ENCODE peak calls at places on chromosome 11, in ten cellular contexts. U is fibroblast of lung; H is tibial nerve; Y is colonic mucosa; V is upper lobe of right lung; N is substantia nigra; W is CD8-positive, alpha-beta T cell; A is RWPE1; T is CD4-positive, alpha-beta memory T cell; I is CD4-positive, alpha-beta T cell. J is an unnamed sample.

GRCh38 chr11:88103337-88104206 is 71.7 kb downstream of the RAB38 start:
- DNase-seq in U (peak; percentile 45), H (no peak), Y (peak; percentile 42), V (peak; percentile 64), N (no peak), W (no peak), A (no peak), T (peak; percentile 17), I (no peak), J (peak; percentile 77)

GRCh38 chr11:106727261-106727660 is 291.0 kb downstream of the GUCY1A2 start:
- DNase-seq in U (no peak), H (no peak), Y (no peak), V (no peak), N (no peak), W (no peak), A (no peak), T (no peak), I (no peak), J (no peak)

GRCh38 chr11:69664103-69664775 is 10.9 kb downstream of the LTO1 start:
- DNase-seq in U (no peak), H (no peak), Y (no peak), V (peak; percentile 48), N (no peak), W (no peak), A (no peak), T (no peak), I (no peak), J (no peak)

GRCh38 chr11:36793542-36793926 is 195.5 kb upstream of the RAG2 start:
- DNase-seq in U (peak; percentile 5), H (no peak), Y (no peak), V (no peak), N (no peak), W (no peak), A (no peak), T (no peak), I (no peak), J (peak; percentile 21)

GRCh38 chr11:122267602-122268001 is 151.6 kb upstream of the BLID start:
- DNase-seq in U (peak; percentile 60), H (no peak), Y (no peak), V (no peak), N (no peak), W (no peak), A (no peak), T (no peak), I (no peak), J (peak; percentile 45)

GRCh38 chr11:70567680-70568503 is 169.6 kb downstream of the CTTN start:
- DNase-seq in U (peak; percentile 21), H (peak; percentile 23), Y (peak; percentile 78), V (peak; percentile 68), N (no peak), W (no peak), A (no peak), T (no peak), I (no peak), J (no peak)

GRCh38 chr11:121931748-121932352 is 184.2 kb downstream of the BLID start:
- DNase-seq in U (peak; percentile 42), H (no peak), Y (no peak), V (no peak), N (no peak), W (no peak), A (no peak), T (no peak), I (no peak), J (no peak)

GRCh38 chr11:12114487-12115033 is 4.2 kb downstream of the MICAL2 start:
- DNase-seq in U (peak; percentile 87), H (no peak), Y (no peak), V (no peak), N (no peak), W (no peak), A (no peak), T (no peak), I (no peak), J (peak; percentile 84)

GRCh38 chr11:112526699-112527410 is 266.2 kb upstream of the PLET1 start:
- DNase-seq in U (no peak), H (no peak), Y (no peak), V (no peak), N (no peak), W (no peak), A (no peak), T (no peak), I (no peak), J (no peak)

GRCh38 chr11:112797072-112797471 is 164.1 kb upstream of the NCAM1 start:
- DNase-seq in U (no peak), H (no peak), Y (no peak), V (no peak), N (no peak), W (no peak), A (no peak), T (no peak), I (no peak), J (no peak)

GRCh38 chr11:27055065-27055682 is 14.6 kb downstream of the BBOX1 start:
- DNase-seq in U (peak; percentile 81), H (no peak), Y (no peak), V (no peak), N (no peak), W (no peak), A (no peak), T (no peak), I (no peak), J (peak; percentile 48)

GRCh38 chr11:9460322-9461067 is at the start of gene ZNF143:
- DNase-seq in U (peak; percentile 100), H (peak; percentile 100), Y (peak; percentile 100), V (peak; percentile 100), N (peak; percentile 99), W (peak; percentile 99), A (peak; percentile 98), T (peak; percentile 100), I (peak; percentile 100), J (peak; percentile 100)

GRCh38 chr11:34653851-34654490 is 33.1 kb downstream of the EHF start:
- DNase-seq in U (peak; percentile 98), H (no peak), Y (peak; percentile 64), V (peak; percentile 77), N (no peak), W (no peak), A (peak; percentile 76), T (no peak), I (no peak), J (no peak)

GRCh38 chr11:113103932-113104331 is 142.7 kb downstream of the NCAM1 start:
- DNase-seq in U (no peak), H (no peak), Y (no peak), V (no peak), N (no peak), W (no peak), A (no peak), T (no peak), I (no peak), J (no peak)

GRCh38 chr11:62398011-62398994 is 20.5 kb upstream of the SCGB1A1 start:
- DNase-seq in U (peak; percentile 43), H (peak; percentile 37), Y (peak; percentile 34), V (peak; percentile 64), N (no peak), W (no peak), A (no peak), T (no peak), I (no peak), J (peak; percentile 62)
- H3K27ac ChIP-seq in U (no peak overlapping the region), H (peak overlapping the region; percentile 93), Y (peak overlapping the region; percentile 25), V (peak overlapping the region; percentile 47), N (no peak overlapping the region), W (no peak overlapping the region), A (peak overlapping the region; percentile 78), T (no peak overlapping the region), I (no peak overlapping the region), J (no peak overlapping the region)

DNA sequence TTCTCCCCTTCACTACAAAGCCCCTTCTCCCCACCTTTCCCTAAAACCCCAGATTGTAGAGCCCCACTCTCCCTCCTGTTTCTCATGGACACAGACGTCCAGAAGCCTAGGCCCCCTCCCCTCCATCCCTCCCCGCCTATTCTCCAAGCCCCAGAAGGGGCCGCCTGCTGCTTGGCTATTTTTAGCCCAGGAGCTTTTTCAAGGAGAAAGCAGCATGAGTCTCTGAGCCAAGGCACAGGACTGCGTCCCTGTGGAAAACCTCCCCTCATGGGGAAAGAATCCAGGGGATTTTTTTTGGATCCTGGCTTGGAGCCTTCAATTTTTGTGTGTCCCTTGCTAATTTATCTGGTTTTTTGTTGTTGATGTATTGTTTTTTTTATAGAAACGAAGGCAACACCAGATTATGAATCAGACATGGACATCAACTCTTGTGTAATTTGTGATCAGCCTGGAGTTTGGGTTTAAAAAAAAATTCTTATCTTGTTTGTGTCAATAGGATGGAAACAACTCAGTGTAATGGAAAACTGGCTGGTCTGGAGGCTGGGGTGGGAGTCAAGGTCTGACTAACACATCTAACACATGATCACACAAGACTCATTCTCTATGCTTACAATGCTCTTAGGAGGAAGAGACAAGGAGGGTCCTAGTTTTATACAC is 17.4 kb upstream of the ACCSL start:
- DNase-seq in U (peak; percentile 50), H (no peak), Y (no peak), V (no peak), N (no peak), W (no peak), A (no peak), T (no peak), I (no peak), J (peak; percentile 87)
- H3K27ac ChIP-seq in U (peak overlapping the region; percentile 63), H (peak overlapping the region; percentile 82), Y (peak overlapping the region; percentile 55), V (peak overlapping the region; percentile 49), N (peak overlapping the region; percentile 18), W (no peak overlapping the region), A (no peak overlapping the region), T (no peak overlapping the region), I (no peak overlapping the region), J (peak overlapping the region; percentile 96)

GRCh38 chr11:66905631-66906030 is 48.8 kb downstream of the LRFN4 start:
- DNase-seq in U (no peak), H (no peak), Y (no peak), V (no peak), N (no peak), W (no peak), A (no peak), T (no peak), I (no peak), J (no peak)
- H3K27ac ChIP-seq in U (no peak overlapping the region), H (no peak overlapping the region), Y (no peak overlapping the region), V (no peak overlapping the region), N (no peak overlapping the region), W (no peak overlapping the region), A (peak overlapping the region; percentile 89), T (no peak overlapping the region), I (no peak overlapping the region), J (no peak overlapping the region)

GRCh38 chr11:82999232-82999631 is 72.5 kb downstream of the RAB30 start:
- DNase-seq in U (no peak), H (no peak), Y (no peak), V (no peak), N (no peak), W (no peak), A (no peak), T (no peak), I (no peak), J (no peak)

GRCh38 chr11:82995754-82996398 is 75.8 kb downstream of the RAB30 start:
- DNase-seq in U (peak; percentile 41), H (peak; percentile 19), Y (no peak), V (no peak), N (no peak), W (no peak), A (no peak), T (no peak), I (no peak), J (no peak)

GRCh38 chr11:82996966-82997606 is 74.6 kb downstream of the RAB30 start:
- DNase-seq in U (no peak), H (no peak), Y (peak; percentile 63), V (no peak), N (no peak), W (no peak), A (no peak), T (no peak), I (no peak), J (no peak)

GRCh38 chr11:83000381-83000780 is 71.3 kb downstream of the RAB30 start:
- DNase-seq in U (no peak), H (no peak), Y (no peak), V (no peak), N (no peak), W (no peak), A (no peak), T (no peak), I (no peak), J (no peak)

GRCh38 chr11:82998697-82999096 is 73.0 kb downstream of the RAB30 start:
- DNase-seq in U (no peak), H (no peak), Y (no peak), V (no peak), N (no peak), W (no peak), A (no peak), T (no peak), I (no peak), J (no peak)
- H3K27ac ChIP-seq in U (no peak overlapping the region), H (no peak overlapping the region), Y (no peak overlapping the region), V (no peak overlapping the region), N (no peak overlapping the region), W (no peak overlapping the region), A (no peak overlapping the region), T (no peak overlapping the region), I (no peak overlapping the region), J (no peak overlapping the region)